ENCODE peak calls at places on chromosome 13, in four cellular contexts. M is tibial nerve, I is left ventricle myocardium inferior, L is heart right ventricle. Q is an unnamed sample.

GRCh38 chr13:30792257-30793000 is 57.1 kb downstream of the ALOX5AP start:
- DNase-seq in M (peak; percentile 49), L (peak; percentile 56), I (peak; percentile 77), Q (peak; percentile 84)

GRCh38 chr13:29676941-29677452 is 81.5 kb upstream of the SLC7A1 start:
- DNase-seq in I (no peak), M (no peak), L (no peak), Q (no peak)

GRCh38 chr13:113414335-113414734 is 39.0 kb downstream of the ADPRHL1 start:
- DNase-seq in L (no peak), I (no peak), M (no peak), Q (no peak)

GRCh38 chr13:98619556-98619955 is 42.6 kb upstream of the STK24 start:
- DNase-seq in M (no peak), I (no peak), L (no peak), Q (no peak)

GRCh38 chr13:48068952-48069351 is 26.0 kb downstream of the MED4 start:
- DNase-seq in M (no peak), I (no peak), L (no peak), Q (no peak)

GRCh38 chr13:114132419-114133121 is at the start of gene RASA3:
- DNase-seq in L (peak; percentile 72), I (peak; percentile 83), M (peak; percentile 54), Q (peak; percentile 41)

GRCh38 chr13:113338451-113338850 is 25.5 kb downstream of the GRTP1 start:
- DNase-seq in I (no peak), L (no peak), M (no peak), Q (no peak)

GRCh38 chr13:88948501-88948900 is 1277.3 kb downstream of the SLITRK5 start:
- DNase-seq in I (no peak), M (no peak), L (no peak), Q (no peak)

GRCh38 chr13:83536941-83537340 is 345.3 kb downstream of the SLITRK1 start:
- DNase-seq in M (no peak), I (no peak), L (no peak), Q (no peak)

GRCh38 chr13:40536443-40537113 is 129.9 kb downstream of the FOXO1 start:
- DNase-seq in M (no peak), L (no peak), I (no peak), Q (no peak)

GRCh38 chr13:52879950-52880650 is 31.7 kb upstream of the PCDH8 start:
- DNase-seq in L (no peak), I (no peak), M (no peak), Q (no peak)

GRCh38 chr13:48806522-48806921 is 152.8 kb downstream of the CYSLTR2 start:
- DNase-seq in I (no peak), L (no peak), M (no peak), Q (no peak)

GRCh38 chr13:41645313-41645712 is 188.0 kb downstream of the RGCC start:
- DNase-seq in M (peak; percentile 66), L (no peak), I (no peak), Q (peak; percentile 31)

DNA sequence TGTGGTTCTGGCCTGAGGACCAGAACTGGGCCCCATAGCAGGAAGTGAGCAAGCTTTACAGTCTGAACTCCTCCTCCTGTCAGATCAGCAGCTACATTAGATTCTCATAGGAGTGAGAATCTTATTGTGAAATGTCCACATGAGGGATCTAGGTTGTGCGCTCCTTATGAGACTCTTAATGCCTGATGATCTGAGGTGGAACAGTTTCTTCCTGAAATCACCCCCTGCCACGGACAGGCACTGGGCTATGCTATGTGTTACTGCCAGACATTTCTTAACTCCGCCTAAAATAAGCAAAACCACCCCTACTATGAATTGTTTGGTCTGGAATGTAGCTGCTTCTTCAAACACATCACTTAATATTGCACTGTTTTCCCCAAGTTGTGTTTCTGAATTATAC is 4.6 kb downstream of the FBXL3 start:
- DNase-seq in L (no peak), I (no peak), M (no peak), Q (no peak)
- H3K4me3 ChIP-seq in L (no peak overlapping the region), I (peak overlapping the region; percentile 97), M (peak overlapping the region; percentile 75), Q (no peak overlapping the region)

DNA sequence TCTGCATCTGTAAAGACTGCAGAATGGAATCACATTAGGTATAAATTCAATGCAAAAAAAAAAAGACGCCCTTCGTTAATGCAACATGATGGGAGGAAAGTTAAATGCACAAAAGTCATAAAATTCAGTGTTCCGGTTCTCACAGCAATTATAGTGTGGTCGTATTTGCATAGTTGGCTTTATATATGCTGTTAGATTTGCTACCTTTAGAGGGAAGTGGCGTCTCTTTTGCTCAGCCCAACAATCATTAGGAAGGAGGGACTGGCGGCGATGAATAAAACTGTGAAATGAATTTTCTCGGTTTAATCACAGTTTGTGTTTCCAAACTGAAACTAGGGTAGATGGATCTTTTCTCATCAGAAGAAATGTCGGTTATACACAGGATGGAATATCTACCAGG is 215.8 kb downstream of the TEX29 start:
- DNase-seq in I (no peak), L (no peak), M (no peak), Q (no peak)
- TF ChIP-seq CTCF in I (no peak), L (no peak), M (no peak), Q (no peak)

DNA sequence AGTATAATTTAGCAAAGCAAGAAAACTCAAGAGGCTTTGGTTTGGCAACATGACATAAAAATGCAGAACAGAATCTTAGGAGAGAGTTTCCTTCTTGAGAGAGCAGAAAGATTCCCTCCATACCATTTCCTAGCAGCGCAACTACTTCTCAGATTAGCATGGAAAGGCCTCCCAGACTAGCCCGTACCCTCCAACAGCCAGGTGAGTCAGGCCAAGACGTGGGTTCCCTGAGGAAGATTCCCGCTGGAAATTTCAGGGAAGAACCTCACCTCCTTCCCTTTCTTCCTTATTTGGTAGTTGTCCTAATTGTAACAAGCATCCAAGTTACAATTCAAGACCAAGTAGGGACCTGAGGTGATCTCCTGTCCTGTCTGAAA is 12.3 kb downstream of the COL4A2 start:
- DNase-seq in M (no peak), L (no peak), I (no peak), Q (no peak)
- H3K36me3 ChIP-seq in M (no peaks in the 10 kb centered on the region), L (no peaks in the 10 kb centered on the region), I (peaks cover 12% of the 10 kb centered on the region), Q (peaks cover 4% of the 10 kb centered on the region)

DNA sequence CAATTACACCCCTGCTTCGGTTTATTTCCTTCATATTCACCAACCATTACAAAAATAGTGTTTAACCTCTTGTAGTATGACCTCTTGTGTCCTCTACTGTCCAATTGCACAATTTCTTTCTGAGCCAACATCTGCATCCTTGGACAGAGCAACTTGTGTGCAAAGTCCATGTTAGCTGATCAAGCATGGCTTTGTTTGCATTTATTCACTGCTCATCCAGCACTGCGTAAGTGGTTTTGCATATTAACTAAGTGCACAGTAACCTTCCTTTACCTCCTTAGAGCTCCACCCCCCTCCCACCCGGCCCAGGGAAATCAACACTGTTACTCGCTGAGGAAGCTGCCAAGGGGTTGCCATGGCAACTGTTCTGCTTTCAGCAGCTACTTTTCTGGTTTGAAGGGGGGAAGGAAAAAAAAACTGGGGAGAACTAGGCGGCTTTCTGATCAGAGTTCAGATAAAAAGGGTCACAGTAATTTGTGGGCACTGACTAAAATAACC is 153.5 kb upstream of the KLF12 start:
- DNase-seq in L (peak; percentile 85), M (peak; percentile 60), I (peak; percentile 71), Q (peak; percentile 39)
- H3K4me3 ChIP-seq in L (peak overlapping the region; percentile 31), M (peak overlapping the region; percentile 44), I (peak overlapping the region; percentile 54), Q (no peak overlapping the region)

GRCh38 chr13:51469790-51470189 is 17.0 kb upstream of the INTS6 start:
- DNase-seq in L (no peak), M (no peak), I (no peak), Q (no peak)

GRCh38 chr13:51465124-51465523 is 12.3 kb upstream of the INTS6 start:
- DNase-seq in I (no peak), L (no peak), M (no peak), Q (no peak)

GRCh38 chr13:51467730-51468129 is 14.9 kb upstream of the INTS6 start:
- DNase-seq in I (no peak), M (no peak), L (no peak), Q (no peak)
- TF ChIP-seq CTCF in I (no peak), M (no peak), L (no peak), Q (no peak)

DNA sequence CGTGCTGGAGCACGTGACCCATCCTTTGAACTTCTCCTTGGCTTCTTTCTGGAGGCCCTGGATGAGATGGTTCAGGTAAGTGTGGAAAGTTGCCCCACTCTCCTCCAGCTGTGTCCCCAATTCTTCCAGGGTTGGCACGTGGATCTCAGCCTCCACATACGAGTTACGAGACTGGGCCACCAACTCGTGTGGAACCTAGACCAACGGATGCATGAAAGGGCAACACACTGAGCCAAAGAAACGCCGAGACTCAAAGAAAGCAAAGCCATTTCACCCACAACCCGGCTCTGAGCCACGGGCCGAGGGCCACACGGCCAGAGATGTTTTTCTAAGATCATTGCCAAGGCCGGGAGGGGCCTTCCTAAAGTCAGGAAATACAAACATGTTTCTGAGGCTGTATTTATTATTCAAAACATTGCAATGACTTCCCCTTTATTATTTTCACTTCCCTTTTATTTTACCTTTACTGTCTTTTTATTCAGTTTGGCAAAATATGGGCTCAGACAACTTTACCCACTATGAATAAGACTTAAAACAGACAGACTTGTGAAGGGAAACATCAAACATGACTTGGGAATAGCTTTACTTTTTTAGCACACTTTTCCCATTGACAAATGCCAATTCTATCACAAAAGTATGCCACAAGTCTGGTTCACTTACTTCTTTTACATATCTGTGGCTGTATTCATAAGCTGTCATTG is 94.6 kb downstream of the KL start:
- DNase-seq in I (peak; percentile 65), M (peak; percentile 40), L (peak; percentile 54), Q (no peak)
- H3K36me3 ChIP-seq in I (peaks cover 87% of the 10 kb centered on the region), M (peaks cover 5% of the 10 kb centered on the region), L (peaks cover 22% of the 10 kb centered on the region), Q (peaks cover 5% of the 10 kb centered on the region)

GRCh38 chr13:111595791-111596190 is 275.3 kb downstream of the TEX29 start:
- DNase-seq in L (no peak), M (no peak), I (no peak), Q (no peak)
- H3K4me3 ChIP-seq in L (no peak overlapping the region), M (no peak overlapping the region), I (no peak overlapping the region), Q (no peak overlapping the region)

DNA sequence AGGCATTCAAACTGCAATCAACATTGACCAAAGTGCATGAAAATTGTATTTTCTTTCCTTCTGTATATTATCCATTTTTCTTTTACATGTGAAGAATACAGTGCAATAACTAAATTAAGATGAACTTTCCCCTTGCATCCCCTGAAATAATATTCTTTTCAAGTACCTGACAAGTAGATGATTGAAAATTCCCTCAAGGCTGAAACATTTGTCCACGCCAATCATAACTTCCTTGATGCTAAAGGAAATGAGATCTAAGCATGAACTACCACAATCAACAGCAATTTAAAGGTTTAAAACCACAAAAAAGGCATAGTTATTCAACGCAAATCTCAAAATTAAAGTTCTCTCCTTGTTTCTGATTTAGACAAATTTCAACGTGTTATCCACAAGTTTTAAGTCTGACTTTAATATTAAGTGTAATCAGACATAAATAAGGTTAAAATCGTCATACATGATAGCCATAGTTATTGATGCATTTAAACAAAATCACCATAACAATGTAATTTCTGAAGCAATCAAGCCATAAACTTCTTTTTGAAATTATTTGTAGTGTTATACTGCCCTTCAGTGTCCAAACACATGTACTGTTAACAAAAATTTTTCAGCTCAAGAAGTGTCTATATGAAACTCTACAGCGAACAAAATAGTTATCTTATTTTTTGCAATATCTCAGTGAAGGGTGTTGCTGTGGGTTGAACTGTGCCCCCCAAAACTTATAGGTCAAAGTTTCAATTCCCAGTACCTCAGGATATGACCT is 169.5 kb downstream of the DCLK1 start:
- DNase-seq in L (no peak), M (no peak), I (no peak), Q (no peak)
- TF ChIP-seq CTCF in L (peak; percentile 47), M (peak; percentile 45), I (peak; percentile 55), Q (no peak)

Q was measured in kidney epithelial cell.